ENCODE peak calls at places on chromosomes 4 and X, in ten cellular contexts. One of them, this sample, is unnamed.

GRCh38 chr4:147837435-147837834 is 105.5 kb downstream of the ARHGAP10 start:
- DNase-seq in NCI-H510A treated with DMSO at 0.1 percent for 48 hours: no peak
- DNase-seq in astrocyte of the hippocampus: no peak
- DNase-seq in astrocyte of the cerebellum: no peak
- DNase-seq in stimulated activated CD8-positive, alpha-beta memory T cell treated with anti-CD3 and anti-CD28 coated beads, Interleukin-4, amount 100 ng/mL, for 24 hours: no peak
- DNase-seq in activated CD4-positive, alpha-beta T cell treated with anti-CD3 and anti-CD28 coated beads, Interleukin-2, amount 50 U/mL, for 48 hours: no peak
- DNase-seq in upper lobe of right lung: no peak
- DNase-seq in activated T-cell treated with anti-CD3 and anti-CD28 coated beads for 1 hour: no peak
- DNase-seq in NCI-H446 treated with DMSO at 0.1 percent for 48 hours: no peak
- DNase-seq in NCI-H1436: no peak
- DNase-seq in this sample: no peak

GRCh38 chr4:87353592-87353991 is 30.9 kb upstream of the HSD17B13 start:
- DNase-seq in astrocyte of the hippocampus: peak
- DNase-seq in activated CD4-positive, alpha-beta T cell treated with anti-CD3 and anti-CD28 coated beads, Interleukin-2, amount 50 U/mL, for 48 hours: peak
- DNase-seq in NCI-H510A treated with DMSO at 0.1 percent for 48 hours: no peak
- DNase-seq in astrocyte of the cerebellum: peak
- DNase-seq in activated T-cell treated with anti-CD3 and anti-CD28 coated beads for 1 hour: peak
- DNase-seq in NCI-H1436: peak
- DNase-seq in stimulated activated CD8-positive, alpha-beta memory T cell treated with anti-CD3 and anti-CD28 coated beads, Interleukin-4, amount 100 ng/mL, for 24 hours: no peak
- DNase-seq in upper lobe of right lung: no peak
- DNase-seq in NCI-H446 treated with DMSO at 0.1 percent for 48 hours: no peak
- DNase-seq in this sample: peak

GRCh38 chrX:106780259-106780658 is 22.2 kb upstream of the TBC1D8B start:
- DNase-seq in astrocyte of the cerebellum: no peak
- DNase-seq in NCI-H1436: no peak
- DNase-seq in activated T-cell treated with anti-CD3 and anti-CD28 coated beads for 1 hour: no peak
- DNase-seq in upper lobe of right lung: no peak
- DNase-seq in stimulated activated CD8-positive, alpha-beta memory T cell treated with anti-CD3 and anti-CD28 coated beads, Interleukin-4, amount 100 ng/mL, for 24 hours: no peak
- DNase-seq in NCI-H446 treated with DMSO at 0.1 percent for 48 hours: no peak
- DNase-seq in activated CD4-positive, alpha-beta T cell treated with anti-CD3 and anti-CD28 coated beads, Interleukin-2, amount 50 U/mL, for 48 hours: no peak
- DNase-seq in NCI-H510A treated with DMSO at 0.1 percent for 48 hours: no peak
- DNase-seq in astrocyte of the hippocampus: no peak
- DNase-seq in this sample: no peak

GRCh38 chrX:100743009-100743615 is 11.2 kb upstream of the SYTL4 start:
- DNase-seq in activated CD4-positive, alpha-beta T cell treated with anti-CD3 and anti-CD28 coated beads, Interleukin-2, amount 50 U/mL, for 48 hours: no peak
- DNase-seq in astrocyte of the cerebellum: no peak
- DNase-seq in upper lobe of right lung: no peak
- DNase-seq in activated T-cell treated with anti-CD3 and anti-CD28 coated beads for 1 hour: no peak
- DNase-seq in stimulated activated CD8-positive, alpha-beta memory T cell treated with anti-CD3 and anti-CD28 coated beads, Interleukin-4, amount 100 ng/mL, for 24 hours: no peak
- DNase-seq in NCI-H446 treated with DMSO at 0.1 percent for 48 hours: no peak
- DNase-seq in NCI-H510A treated with DMSO at 0.1 percent for 48 hours: no peak
- DNase-seq in astrocyte of the hippocampus: no peak
- DNase-seq in NCI-H1436: no peak
- DNase-seq in this sample: no peak

GRCh38 chrX:69179380-69179911 is 14.2 kb upstream of the PJA1 start:
- DNase-seq in NCI-H446 treated with DMSO at 0.1 percent for 48 hours: peak
- DNase-seq in upper lobe of right lung: no peak
- DNase-seq in astrocyte of the cerebellum: no peak
- DNase-seq in stimulated activated CD8-positive, alpha-beta memory T cell treated with anti-CD3 and anti-CD28 coated beads, Interleukin-4, amount 100 ng/mL, for 24 hours: no peak
- DNase-seq in activated CD4-positive, alpha-beta T cell treated with anti-CD3 and anti-CD28 coated beads, Interleukin-2, amount 50 U/mL, for 48 hours: no peak
- DNase-seq in activated T-cell treated with anti-CD3 and anti-CD28 coated beads for 1 hour: no peak
- DNase-seq in astrocyte of the hippocampus: peak
- DNase-seq in NCI-H1436: peak
- DNase-seq in NCI-H510A treated with DMSO at 0.1 percent for 48 hours: peak
- DNase-seq in this sample: no peak

GRCh38 chrX:51922561-51922960 is 29.1 kb downstream of the MAGED1 start:
- DNase-seq in stimulated activated CD8-positive, alpha-beta memory T cell treated with anti-CD3 and anti-CD28 coated beads, Interleukin-4, amount 100 ng/mL, for 24 hours: no peak
- DNase-seq in NCI-H446 treated with DMSO at 0.1 percent for 48 hours: no peak
- DNase-seq in upper lobe of right lung: no peak
- DNase-seq in NCI-H510A treated with DMSO at 0.1 percent for 48 hours: no peak
- DNase-seq in activated CD4-positive, alpha-beta T cell treated with anti-CD3 and anti-CD28 coated beads, Interleukin-2, amount 50 U/mL, for 48 hours: no peak
- DNase-seq in NCI-H1436: no peak
- DNase-seq in astrocyte of the cerebellum: no peak
- DNase-seq in astrocyte of the hippocampus: no peak
- DNase-seq in activated T-cell treated with anti-CD3 and anti-CD28 coated beads for 1 hour: no peak
- DNase-seq in this sample: no peak

GRCh38 chr4:3304831-3305609 is 12.2 kb downstream of the RGS12 start:
- DNase-seq in activated CD4-positive, alpha-beta T cell treated with anti-CD3 and anti-CD28 coated beads, Interleukin-2, amount 50 U/mL, for 48 hours: no peak
- DNase-seq in NCI-H1436: no peak
- DNase-seq in stimulated activated CD8-positive, alpha-beta memory T cell treated with anti-CD3 and anti-CD28 coated beads, Interleukin-4, amount 100 ng/mL, for 24 hours: no peak
- DNase-seq in astrocyte of the hippocampus: peak
- DNase-seq in NCI-H510A treated with DMSO at 0.1 percent for 48 hours: no peak
- DNase-seq in astrocyte of the cerebellum: no peak
- DNase-seq in NCI-H446 treated with DMSO at 0.1 percent for 48 hours: no peak
- DNase-seq in upper lobe of right lung: peak
- DNase-seq in activated T-cell treated with anti-CD3 and anti-CD28 coated beads for 1 hour: no peak
- DNase-seq in this sample: no peak

GRCh38 chr4:1325176-1325480 is 21.9 kb upstream of the UVSSA start:
- DNase-seq in NCI-H1436: no peak
- DNase-seq in astrocyte of the hippocampus: no peak
- DNase-seq in activated T-cell treated with anti-CD3 and anti-CD28 coated beads for 1 hour: no peak
- DNase-seq in NCI-H510A treated with DMSO at 0.1 percent for 48 hours: no peak
- DNase-seq in astrocyte of the cerebellum: no peak
- DNase-seq in upper lobe of right lung: peak
- DNase-seq in stimulated activated CD8-positive, alpha-beta memory T cell treated with anti-CD3 and anti-CD28 coated beads, Interleukin-4, amount 100 ng/mL, for 24 hours: no peak
- DNase-seq in activated CD4-positive, alpha-beta T cell treated with anti-CD3 and anti-CD28 coated beads, Interleukin-2, amount 50 U/mL, for 48 hours: no peak
- DNase-seq in NCI-H446 treated with DMSO at 0.1 percent for 48 hours: no peak
- DNase-seq in this sample: no peak

GRCh38 chr4:147617173-147617840 is at the start of gene TMEM184C:
- DNase-seq in NCI-H510A treated with DMSO at 0.1 percent for 48 hours: peak
- DNase-seq in stimulated activated CD8-positive, alpha-beta memory T cell treated with anti-CD3 and anti-CD28 coated beads, Interleukin-4, amount 100 ng/mL, for 24 hours: peak
- DNase-seq in NCI-H1436: peak
- DNase-seq in astrocyte of the hippocampus: peak
- DNase-seq in upper lobe of right lung: peak
- DNase-seq in activated CD4-positive, alpha-beta T cell treated with anti-CD3 and anti-CD28 coated beads, Interleukin-2, amount 50 U/mL, for 48 hours: peak
- DNase-seq in astrocyte of the cerebellum: peak
- DNase-seq in NCI-H446 treated with DMSO at 0.1 percent for 48 hours: peak
- DNase-seq in activated T-cell treated with anti-CD3 and anti-CD28 coated beads for 1 hour: peak
- DNase-seq in this sample: peak

GRCh38 chrX:74230094-74230493 is 73.9 kb upstream of the ZCCHC13 start:
- DNase-seq in NCI-H446 treated with DMSO at 0.1 percent for 48 hours: no peak
- DNase-seq in activated T-cell treated with anti-CD3 and anti-CD28 coated beads for 1 hour: no peak
- DNase-seq in NCI-H1436: no peak
- DNase-seq in stimulated activated CD8-positive, alpha-beta memory T cell treated with anti-CD3 and anti-CD28 coated beads, Interleukin-4, amount 100 ng/mL, for 24 hours: no peak
- DNase-seq in astrocyte of the cerebellum: no peak
- DNase-seq in upper lobe of right lung: no peak
- DNase-seq in astrocyte of the hippocampus: no peak
- DNase-seq in NCI-H510A treated with DMSO at 0.1 percent for 48 hours: no peak
- DNase-seq in activated CD4-positive, alpha-beta T cell treated with anti-CD3 and anti-CD28 coated beads, Interleukin-2, amount 50 U/mL, for 48 hours: no peak
- DNase-seq in this sample: no peak

GRCh38 chrX:56947695-56948094 is 47.6 kb downstream of the SPIN3 start:
- DNase-seq in NCI-H446 treated with DMSO at 0.1 percent for 48 hours: no peak
- DNase-seq in activated T-cell treated with anti-CD3 and anti-CD28 coated beads for 1 hour: no peak
- DNase-seq in astrocyte of the cerebellum: no peak
- DNase-seq in stimulated activated CD8-positive, alpha-beta memory T cell treated with anti-CD3 and anti-CD28 coated beads, Interleukin-4, amount 100 ng/mL, for 24 hours: no peak
- DNase-seq in NCI-H1436: no peak
- DNase-seq in upper lobe of right lung: no peak
- DNase-seq in astrocyte of the hippocampus: peak
- DNase-seq in activated CD4-positive, alpha-beta T cell treated with anti-CD3 and anti-CD28 coated beads, Interleukin-2, amount 50 U/mL, for 48 hours: no peak
- DNase-seq in NCI-H510A treated with DMSO at 0.1 percent for 48 hours: no peak
- DNase-seq in this sample: no peak

GRCh38 chrX:10467793-10468192 is 152.6 kb downstream of the MID1 start:
- DNase-seq in upper lobe of right lung: no peak
- DNase-seq in activated CD4-positive, alpha-beta T cell treated with anti-CD3 and anti-CD28 coated beads, Interleukin-2, amount 50 U/mL, for 48 hours: no peak
- DNase-seq in NCI-H510A treated with DMSO at 0.1 percent for 48 hours: no peak
- DNase-seq in astrocyte of the cerebellum: peak
- DNase-seq in NCI-H1436: no peak
- DNase-seq in astrocyte of the hippocampus: peak
- DNase-seq in stimulated activated CD8-positive, alpha-beta memory T cell treated with anti-CD3 and anti-CD28 coated beads, Interleukin-4, amount 100 ng/mL, for 24 hours: no peak
- DNase-seq in activated T-cell treated with anti-CD3 and anti-CD28 coated beads for 1 hour: no peak
- DNase-seq in NCI-H446 treated with DMSO at 0.1 percent for 48 hours: no peak
- DNase-seq in this sample: no peak

GRCh38 chrX:25068340-25068739 is 52.6 kb upstream of the ARX start:
- DNase-seq in NCI-H446 treated with DMSO at 0.1 percent for 48 hours: no peak
- DNase-seq in stimulated activated CD8-positive, alpha-beta memory T cell treated with anti-CD3 and anti-CD28 coated beads, Interleukin-4, amount 100 ng/mL, for 24 hours: no peak
- DNase-seq in NCI-H1436: no peak
- DNase-seq in astrocyte of the cerebellum: no peak
- DNase-seq in astrocyte of the hippocampus: no peak
- DNase-seq in activated CD4-positive, alpha-beta T cell treated with anti-CD3 and anti-CD28 coated beads, Interleukin-2, amount 50 U/mL, for 48 hours: no peak
- DNase-seq in upper lobe of right lung: no peak
- DNase-seq in NCI-H510A treated with DMSO at 0.1 percent for 48 hours: no peak
- DNase-seq in activated T-cell treated with anti-CD3 and anti-CD28 coated beads for 1 hour: no peak
- DNase-seq in this sample: no peak